ENCODE peak calls at places on chromosomes 2 and 18, in five cellular contexts. D, J, V, C and S are unnamed samples.

GRCh38 chr18:2917255-2918047 is 70.6 kb downstream of the EMILIN2 start:
- DNase-seq in J (no peak), V (no peak), D (no peak), C (no peak), S (no peak)

GRCh38 chr2:168767258-168767657 is 35.2 kb upstream of the NOSTRIN start:
- DNase-seq in J (no peak), D (no peak), C (no peak), V (no peak), S (no peak)

GRCh38 chr2:176763871-176764404 is 448.7 kb upstream of the HNRNPA3 start:
- DNase-seq in C (no peak), V (peak; percentile 16), J (no peak), D (no peak), S (no peak)

GRCh38 chr2:142065700-142066099 is 65.1 kb downstream of the LRP1B start:
- DNase-seq in D (no peak), J (no peak), V (no peak), C (no peak), S (no peak)

GRCh38 chr2:36770542-36771287 is 74.2 kb downstream of the VIT start:
- DNase-seq in V (no peak), D (peak; percentile 81), C (peak; percentile 64), J (peak; percentile 67), S (peak; percentile 60)

GRCh38 chr2:36459725-36460137 is 104.2 kb downstream of the CRIM1 start:
- DNase-seq in J (peak; percentile 88), D (peak; percentile 27), V (no peak), C (peak; percentile 14), S (no peak)

GRCh38 chr2:240886678-240887574 is 9.0 kb downstream of the MAB21L4 start:
- DNase-seq in J (no peak), C (no peak), D (no peak), V (no peak), S (no peak)

GRCh38 chr2:236643480-236643879 is 73.9 kb downstream of the ACKR3 start:
- DNase-seq in V (no peak), D (no peak), C (no peak), J (no peak), S (no peak)

GRCh38 chr2:46145017-46145416 is 152.2 kb upstream of the EPAS1 start:
- DNase-seq in D (no peak), C (no peak), J (no peak), V (no peak), S (no peak)

GRCh38 chr2:141379965-141380624 is 750.7 kb downstream of the LRP1B start:
- DNase-seq in D (no peak), V (no peak), J (no peak), C (no peak), S (no peak)

GRCh38 chr2:132448771-132449170 is 32.2 kb downstream of the GPR39 start:
- DNase-seq in J (no peak), D (no peak), V (no peak), C (peak; percentile 37), S (peak; percentile 3)

GRCh38 chr2:152762202-152762601 is 43.8 kb downstream of the ARL6IP6 start:
- DNase-seq in D (no peak), V (no peak), C (no peak), J (no peak), S (no peak)

GRCh38 chr2:180038997-180039396 is 31.9 kb upstream of the CWC22 start:
- DNase-seq in V (no peak), C (no peak), J (no peak), D (no peak), S (no peak)

GRCh38 chr2:128317186-128317897 is 1.3 kb downstream of the HS6ST1 start:
- DNase-seq in V (peak; percentile 11), D (no peak), J (peak; percentile 63), C (peak; percentile 63), S (no peak)

GRCh38 chr2:12928197-12928596 is 211.5 kb downstream of the TRIB2 start:
- DNase-seq in D (peak; percentile 36), V (no peak), J (no peak), C (peak; percentile 41), S (no peak)

DNA sequence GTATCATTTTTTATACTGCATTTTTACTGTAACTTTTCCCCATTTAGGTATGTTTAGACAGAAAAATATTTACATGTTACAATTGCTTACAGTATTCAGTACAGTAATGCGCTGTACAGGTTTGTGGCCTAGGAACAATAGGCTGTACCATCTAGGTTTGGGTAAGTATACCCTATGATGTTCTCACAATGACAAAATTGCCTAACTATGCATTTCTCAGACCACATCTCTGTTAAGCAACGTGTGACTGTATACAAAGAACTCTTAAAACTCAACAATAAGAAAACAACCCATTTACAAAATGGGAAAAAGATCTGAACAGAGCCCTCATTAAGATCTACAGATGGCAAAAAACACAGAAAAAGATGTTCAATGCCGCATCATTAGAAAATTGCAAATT is 29.4 kb downstream of the FAM210A start:
- DNase-seq in J (no peak), C (no peak), V (no peak), D (no peak), S (no peak)
- TF ChIP-seq GABPA in J (no peak), C (no peak), V (no peak), D (no peak), S (no peak)

DNA sequence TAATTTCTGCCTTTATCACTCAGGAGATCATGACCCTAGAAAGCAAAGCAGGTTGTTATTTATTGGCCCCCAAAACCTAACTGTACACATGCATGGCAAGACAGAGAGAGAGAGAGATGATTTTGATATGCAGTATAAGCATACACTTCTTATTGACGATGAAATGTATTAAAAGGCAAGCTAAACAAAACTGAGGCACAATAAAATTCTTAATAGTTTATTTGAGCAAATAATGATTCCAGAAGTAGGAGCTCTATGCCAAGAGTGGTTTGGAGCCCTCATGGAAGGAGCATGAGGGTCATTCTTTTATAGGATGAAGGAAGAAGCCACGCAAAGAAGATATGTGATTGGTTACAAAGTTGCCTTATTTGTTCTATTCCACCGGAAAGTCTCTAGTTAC is 616.0 kb downstream of the FBXO15 start:
- DNase-seq in J (no peak), V (no peak), C (no peak), D (no peak), S (no peak)
- TF ChIP-seq POLR2AphosphoS5 in J (no peak), V (no peak), C (no peak), D (no peak), S (no peak)

GRCh38 chr18:58045265-58046086 is 1.4 kb downstream of the NEDD4L start:
- DNase-seq in V (no peak), J (peak; percentile 41), D (peak; percentile 46), C (peak; percentile 42), S (no peak)
- TF ChIP-seq GABPA in V (no peak), J (no peak), D (no peak), C (no peak), S (no peak)

DNA sequence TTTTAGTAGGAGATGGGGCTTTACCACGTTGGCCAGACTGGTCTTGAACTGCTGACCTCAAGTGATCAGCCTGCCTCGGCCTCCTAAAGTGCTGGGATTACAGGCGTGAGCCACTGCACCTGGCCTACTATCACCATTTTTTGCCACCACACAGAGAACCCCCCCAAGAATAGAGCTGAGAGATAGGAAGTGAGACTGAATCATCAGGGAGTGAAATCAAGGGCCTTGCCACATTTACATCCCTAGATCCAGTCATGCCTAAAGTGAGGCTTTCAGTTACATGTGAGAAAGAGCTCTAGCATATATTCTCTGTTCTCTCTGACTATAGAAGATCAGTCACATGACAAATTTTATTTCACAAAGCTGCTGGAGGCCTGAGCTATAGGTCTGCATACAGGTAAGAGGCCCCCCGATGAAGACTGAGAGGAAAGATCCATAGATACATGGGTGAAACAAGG is 28.0 kb upstream of the KCMF1 start:
- DNase-seq in V (peak; percentile 93), J (no peak), C (no peak), D (no peak), S (no peak)
- TF ChIP-seq POLR2AphosphoS5 in V (peak; percentile 72), J (no peak), C (no peak), D (no peak), S (no peak)

DNA sequence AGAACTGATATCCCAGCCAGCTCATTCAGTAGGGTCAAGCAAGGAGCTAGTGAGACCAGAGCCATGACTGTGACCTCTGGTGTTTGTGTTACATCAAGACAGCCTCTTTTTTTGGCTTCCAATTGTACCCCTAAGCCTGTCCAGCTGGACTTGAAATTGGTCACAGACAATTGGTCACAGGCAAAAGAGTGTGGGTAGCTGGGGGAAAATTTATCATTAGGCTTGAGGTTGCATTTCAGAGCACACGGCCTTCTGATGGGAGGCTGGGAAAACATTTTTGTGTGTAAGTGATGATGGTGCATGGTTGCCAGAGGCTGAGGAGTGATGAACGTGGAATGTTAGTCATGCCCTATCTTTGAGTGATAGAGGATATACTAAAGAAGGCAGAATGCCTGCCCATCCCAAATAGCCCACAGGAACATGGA is 285.1 kb upstream of the SLC14A2 start:
- DNase-seq in V (no peak), J (no peak), C (no peak), D (no peak), S (no peak)
- TF ChIP-seq GABPA in V (no peak), J (no peak), C (no peak), D (no peak), S (no peak)

GRCh38 chr2:74424139-74424992 is 2.8 kb downstream of the WDR54 start:
- DNase-seq in C (no peak), J (no peak), D (no peak), V (no peak), S (no peak)

GRCh38 chr2:74419345-74419744 is 2.1 kb downstream of the C2orf81 start:
- DNase-seq in C (no peak), V (no peak), D (no peak), J (no peak), S (no peak)

GRCh38 chr2:74423226-74424095 is 1.9 kb downstream of the WDR54 start:
- DNase-seq in C (peak; percentile 5), J (no peak), V (no peak), D (no peak), S (no peak)

GRCh38 chr2:74420006-74420405 is 1.4 kb downstream of the C2orf81 start:
- DNase-seq in C (no peak), J (no peak), V (no peak), D (no peak), S (no peak)

DNA sequence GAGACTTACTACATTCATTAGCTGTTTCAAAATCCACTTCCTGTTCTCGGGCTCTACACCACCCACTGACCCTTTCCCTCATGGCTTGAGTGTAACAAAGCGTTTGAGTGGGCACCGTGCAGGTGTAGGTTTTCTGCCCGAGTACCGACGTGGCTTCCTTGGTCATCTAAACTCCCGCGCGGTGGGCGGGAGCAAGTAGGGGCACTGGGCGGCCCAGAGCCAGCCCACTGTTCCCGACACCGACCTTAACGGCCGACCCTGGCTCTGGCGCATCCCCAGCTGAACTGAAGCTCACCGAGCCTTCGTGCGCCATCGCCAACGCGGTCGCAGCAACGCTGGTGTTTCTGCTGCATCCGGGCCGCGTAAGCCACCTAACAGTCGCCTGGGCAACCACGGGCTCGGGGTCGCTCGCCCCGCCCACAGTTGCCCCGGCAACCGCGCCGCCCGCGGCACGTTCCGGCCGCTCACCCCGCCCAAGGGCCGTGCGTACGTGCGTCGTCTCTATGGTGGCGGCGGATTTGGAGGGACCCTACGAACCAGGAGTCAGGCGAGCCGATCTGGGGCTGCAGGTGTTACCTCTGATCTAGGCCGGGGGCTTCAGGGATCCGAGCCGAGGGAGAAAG is at the start of the genes C2orf81 and WDR54:
- DNase-seq in J (peak; percentile 75), V (peak; percentile 84), D (peak; percentile 90), C (peak; percentile 98), S (peak; percentile 74)
- TF ChIP-seq POLR2AphosphoS5 in J (no peak), V (peak; percentile 93), D (no peak), C (peak; percentile 84), S (no peak)

GRCh38 chr18:35756506-35757117 is 175.1 kb downstream of the GALNT1 start:
- DNase-seq in D (peak; percentile 69), V (no peak), J (peak; percentile 45), C (peak; percentile 67), S (peak; percentile 70)
- TF ChIP-seq GABPA in D (no peak), V (no peak), J (no peak), C (no peak), S (no peak)